ENCODE peak calls at places on chromosome 3, in four cellular contexts. H is astrocyte of the spinal cord, M is IMR-90, B is AG10803. S is an unnamed sample.

GRCh38 chr3:11910971-11911531 is 64.4 kb upstream of the TAMM41 start:
- DNase-seq in H (no peak), M (no peak), B (peak), S (no peak)

GRCh38 chr3:22045882-22046281 is 294.9 kb upstream of the ZNF385D start:
- DNase-seq in H (no peak), M (no peak), B (no peak), S (no peak)

GRCh38 chr3:104102386-104102785 is 1264.3 kb upstream of the ALCAM start:
- DNase-seq in H (peak), M (peak), B (peak), S (peak)

GRCh38 chr3:101117981-101118380 is 124.8 kb upstream of the ABI3BP start:
- DNase-seq in H (no peak), M (peak), B (peak), S (no peak)

GRCh38 chr3:88093266-88093665 is 34.2 kb downstream of the ZNF654 start:
- DNase-seq in H (no peak), M (no peak), B (no peak), S (no peak)

GRCh38 chr3:34008191-34008590 is 209.8 kb downstream of the PDCD6IP start:
- DNase-seq in H (peak), M (peak), B (peak), S (no peak)

GRCh38 chr3:156455839-156456238 is 99.1 kb downstream of the SSR3 start:
- DNase-seq in H (no peak), M (no peak), B (no peak), S (no peak)

GRCh38 chr3:3180421-3180820 is 930 bp upstream of the CRBN start:
- DNase-seq in H (no peak), M (peak), B (no peak), S (no peak)

GRCh38 chr3:39334205-39334604 is 4.7 kb downstream of the CCR8 start:
- DNase-seq in H (no peak), M (no peak), B (no peak), S (no peak)

GRCh38 chr3:147369671-147370123 is 36.6 kb downstream of the ZIC4 start:
- DNase-seq in H (peak), M (no peak), B (no peak), S (no peak)

GRCh38 chr3:28343144-28343543 is 5.4 kb upstream of the ZCWPW2 start:
- DNase-seq in H (no peak), M (no peak), B (no peak), S (no peak)

GRCh38 chr3:61877359-61877770 is 316.0 kb downstream of the PTPRG start:
- DNase-seq in H (peak), M (no peak), B (peak), S (no peak)
- TF ChIP-seq CTCF in H (no peak), M (no peak), B (peak), S (peak)

GRCh38 chr3:32972482-32973146 is 21.2 kb downstream of the CCR4 start:
- DNase-seq in H (no peak), M (no peak), B (no peak), S (no peak)

GRCh38 chr3:32969656-32970055 is 18.2 kb downstream of the CCR4 start:
- DNase-seq in H (peak), M (peak), B (no peak), S (no peak)

GRCh38 chr3:32973982-32974381 is 22.5 kb downstream of the CCR4 start:
- DNase-seq in H (peak), M (peak), B (peak), S (no peak)

GRCh38 chr3:32963871-32964270 is 12.4 kb downstream of the CCR4 start:
- DNase-seq in H (no peak), M (no peak), B (no peak), S (no peak)

DNA sequence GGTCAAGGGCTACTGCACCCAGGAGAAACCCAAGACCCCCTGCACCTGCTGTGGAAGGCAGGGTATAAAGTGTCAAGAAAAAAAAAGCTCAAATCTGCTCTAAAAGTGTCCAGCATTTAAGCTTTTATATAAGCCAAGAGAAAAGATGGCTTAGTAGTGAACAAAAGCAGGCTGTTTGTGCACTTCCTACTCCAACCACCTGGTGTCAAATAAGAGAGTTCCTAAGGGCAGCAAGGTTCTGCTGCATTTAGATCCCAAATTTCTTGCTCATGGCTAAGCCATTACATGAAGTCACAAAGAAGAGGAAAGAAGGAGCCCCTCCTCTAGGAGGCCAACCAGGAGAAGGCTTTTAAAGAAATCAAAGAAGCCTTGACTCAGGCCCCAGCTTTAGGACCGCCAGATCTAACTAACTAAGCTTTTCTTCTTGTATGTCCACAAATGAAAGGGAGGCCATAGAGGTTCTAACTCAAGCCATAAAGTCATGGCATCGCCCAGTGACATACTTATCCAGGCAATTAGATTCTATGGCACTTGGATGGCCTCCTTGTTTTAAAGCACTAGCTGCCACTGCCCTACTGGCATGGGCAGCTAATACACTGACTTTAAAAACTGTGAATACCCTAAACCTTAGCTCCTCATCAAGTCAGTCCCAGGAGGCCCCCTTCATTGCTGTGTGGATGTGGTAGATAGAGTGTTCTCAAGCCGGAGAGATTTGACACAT is 17.1 kb downstream of the CCR4 start:
- DNase-seq in H (no peak), M (no peak), B (no peak), S (no peak)
- TF ChIP-seq CTCF in H (no peak), M (no peak), B (no peak), S (peak)

DNA sequence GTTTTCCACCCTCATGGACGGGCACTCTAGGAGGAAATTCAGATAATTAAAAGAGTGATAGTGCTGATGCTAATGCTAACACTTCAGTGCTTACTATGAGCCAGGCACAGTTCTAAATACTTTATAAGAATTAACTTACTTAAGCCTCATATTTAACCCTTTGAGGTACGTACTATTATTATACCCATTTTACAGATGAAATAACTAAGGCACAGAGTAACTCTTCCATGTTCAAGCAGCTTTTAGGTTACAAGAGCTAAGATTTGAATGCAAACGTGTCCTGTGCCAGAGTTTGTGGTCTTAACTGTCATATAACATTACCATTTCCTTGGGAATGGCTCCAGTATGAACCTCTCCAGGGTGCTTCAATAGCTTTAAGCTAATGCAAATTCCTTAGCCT is 114.7 kb upstream of the PRR23C start:
- DNase-seq in H (no peak), M (no peak), B (no peak), S (no peak)
- TF ChIP-seq CTCF in H (no peak), M (no peak), B (no peak), S (no peak)

GRCh38 chr3:13282986-13283876 is 136.9 kb downstream of the NUP210 start:
- DNase-seq in H (no peak), M (no peak), B (no peak), S (no peak)
- TF ChIP-seq CTCF in H (peak), M (peak), B (no peak), S (peak)

DNA sequence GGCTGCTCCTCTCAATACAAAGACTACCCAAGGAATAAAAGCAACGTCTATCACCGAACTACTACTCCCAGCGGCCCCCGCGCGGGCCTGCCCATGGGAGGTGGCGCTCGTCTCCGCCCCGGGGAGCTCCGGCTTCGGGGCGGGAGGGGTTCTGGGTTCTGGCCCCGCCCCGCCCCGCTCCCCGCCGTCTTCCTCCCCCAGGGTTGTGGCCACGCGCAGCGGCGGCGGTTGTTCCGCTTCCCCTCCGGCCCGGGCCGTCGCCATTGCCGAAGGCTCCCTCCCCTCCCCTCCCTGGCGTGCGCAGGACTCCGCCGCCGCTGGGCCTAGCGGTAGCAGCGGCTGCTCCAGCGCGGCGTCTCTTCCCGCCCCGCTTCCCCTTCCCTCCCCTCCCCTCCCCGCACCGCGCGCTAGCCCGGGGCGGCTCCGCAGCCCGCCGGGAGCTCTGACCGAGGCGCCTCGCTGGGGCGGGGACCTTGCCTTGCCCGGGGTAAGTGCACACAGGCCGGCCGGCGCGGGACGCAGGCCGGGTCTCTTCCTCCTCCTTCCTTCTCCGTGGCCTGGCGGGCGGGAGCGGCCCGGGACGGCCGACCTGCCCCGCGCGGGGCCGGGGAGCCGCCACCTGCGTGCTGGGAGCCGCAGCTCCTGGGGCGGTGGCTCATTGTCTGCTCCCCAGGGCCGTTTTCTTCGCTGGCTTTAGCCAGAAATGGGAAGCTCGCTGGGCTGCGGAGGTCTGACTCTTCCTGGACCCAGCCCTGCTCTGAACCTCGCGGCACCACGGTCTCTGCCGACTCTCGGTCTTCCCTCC is at the start of gene PAK2:
- DNase-seq in H (peak), M (peak), B (peak), S (peak)
- TF ChIP-seq CTCF in H (no peak), M (no peak), B (no peak), S (no peak)

DNA sequence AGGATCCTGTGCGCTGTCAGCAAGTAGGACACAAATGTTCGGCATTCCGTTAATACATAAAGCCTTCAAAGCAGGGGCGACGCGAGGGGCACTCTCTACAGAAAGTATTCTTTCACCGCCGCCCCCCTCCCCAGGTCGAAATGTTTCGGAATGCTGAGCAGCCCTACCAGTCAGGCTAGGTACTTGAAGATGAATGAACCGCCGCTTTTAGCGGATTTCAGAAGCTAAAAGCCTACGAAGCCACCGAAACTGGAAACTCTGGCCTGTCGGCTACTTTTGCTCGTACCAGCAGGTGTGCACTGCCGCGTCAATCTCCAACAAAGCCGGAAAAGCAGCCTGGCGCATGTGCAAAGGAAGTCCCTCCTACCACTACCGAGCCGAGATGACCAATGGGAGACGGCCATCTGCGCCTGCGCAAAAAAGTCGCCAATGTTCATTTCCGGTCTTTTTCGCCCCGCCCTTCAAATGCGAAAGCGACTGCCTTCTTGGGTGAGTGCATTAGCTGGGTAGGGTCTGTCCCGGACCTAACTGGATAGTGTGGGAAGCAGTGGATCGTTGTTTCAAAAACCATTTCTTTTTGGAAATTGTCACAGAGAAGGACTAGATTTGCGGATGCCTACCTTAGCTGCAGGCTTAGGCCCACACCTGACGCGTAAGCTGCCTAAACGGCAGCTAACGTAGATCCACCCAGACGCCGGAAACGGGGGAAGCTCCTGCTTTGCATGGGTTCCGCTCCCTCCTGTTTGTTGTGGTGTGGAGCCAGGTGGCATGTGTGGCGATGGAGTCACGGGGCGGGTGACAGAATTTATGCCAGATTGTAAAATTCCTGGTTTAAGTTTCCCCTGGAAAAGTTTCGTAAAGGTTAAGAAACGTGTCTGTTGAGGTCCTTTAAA is at the start of gene WDR5B:
- DNase-seq in H (peak), M (peak), B (peak), S (peak)
- TF ChIP-seq CTCF in H (no peak), M (no peak), B (peak), S (peak)

GRCh38 chr3:84772841-84773240 is 185.9 kb upstream of the CADM2 start:
- DNase-seq in H (no peak), M (no peak), B (no peak), S (no peak)
- TF ChIP-seq CTCF in H (no peak), M (no peak), B (no peak), S (no peak)

GRCh38 chr3:158847885-158848284 is 46.0 kb downstream of the MFSD1 start:
- DNase-seq in H (no peak), M (no peak), B (no peak), S (no peak)

GRCh38 chr3:158846803-158847465 is 45.1 kb downstream of the MFSD1 start:
- DNase-seq in H (no peak), M (no peak), B (no peak), S (no peak)

GRCh38 chr3:158845748-158846350 is 44.0 kb downstream of the MFSD1 start:
- DNase-seq in H (peak), M (no peak), B (peak), S (no peak)

GRCh38 chr3:158847466-158847849 is 45.6 kb downstream of the MFSD1 start:
- DNase-seq in H (no peak), M (no peak), B (peak), S (no peak)

DNA sequence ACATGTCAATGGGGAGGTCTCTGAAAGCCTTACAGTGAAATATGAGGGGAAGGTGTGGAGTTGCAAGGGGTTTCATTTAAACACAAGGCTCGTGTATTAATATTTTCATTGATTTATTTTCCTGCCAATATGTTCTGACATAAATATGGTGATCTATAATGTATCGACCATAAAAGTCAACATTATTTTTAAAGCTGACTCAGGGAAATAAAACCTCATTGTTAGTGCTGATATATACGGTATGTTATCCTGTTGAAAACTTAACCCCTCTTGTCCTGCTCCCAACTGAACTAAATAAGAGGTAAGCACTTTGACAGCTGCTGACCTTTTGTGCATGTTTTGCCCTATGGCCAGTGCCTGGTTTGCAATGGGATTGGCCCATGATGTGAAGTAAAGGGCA is 47.9 kb downstream of the MFSD1 start:
- DNase-seq in H (no peak), M (no peak), B (no peak), S (no peak)
- TF ChIP-seq CTCF in H (no peak), M (no peak), B (no peak), S (no peak)

GRCh38 chr3:52232279-52233107 is 6.5 kb downstream of the TWF2 start:
- DNase-seq in H (no peak), M (no peak), B (no peak), S (no peak)
- TF ChIP-seq CTCF in H (peak), M (no peak), B (no peak), S (peak)

S was measured in neural crest cell.